ENCODE peak calls at places on chromosomes 11 and 22, in nine cellular contexts. S, J, T, C, X, M, U, O and D are unnamed samples.

GRCh38 chr11:92765965-92766371 is 203.5 kb upstream of the MTNR1B start:
- DNase-seq in S (peak; percentile 68), J (no peak), T (peak; percentile 11), C (peak; percentile 15), X (no peak), M (peak; percentile 21), U (no peak), O (peak; percentile 21), D (peak; percentile 33)

GRCh38 chr11:36273110-36273509 is 16.1 kb downstream of the COMMD9 start:
- DNase-seq in S (no peak), J (no peak), T (peak; percentile 15), C (no peak), X (no peak), M (no peak), U (no peak), O (no peak), D (no peak)

GRCh38 chr11:45180888-45181594 is 34.6 kb downstream of the PRDM11 start:
- DNase-seq in S (peak; percentile 55), J (peak; percentile 31), T (peak; percentile 13), C (peak; percentile 64), X (peak; percentile 88), M (peak; percentile 64), U (peak; percentile 83), O (peak; percentile 87), D (peak; percentile 61)

GRCh38 chr22:29635734-29636357 is 32.4 kb downstream of the NF2 start:
- DNase-seq in S (peak; percentile 77), J (peak; percentile 34), T (peak; percentile 71), C (no peak), X (no peak), M (no peak), U (no peak), O (peak; percentile 60), D (no peak)

GRCh38 chr11:101444164-101444563 is 139.6 kb downstream of the TRPC6 start:
- DNase-seq in S (no peak), J (no peak), T (peak; percentile 16), C (no peak), X (no peak), M (no peak), U (no peak), O (no peak), D (no peak)

GRCh38 chr22:45033136-45033535 is 23.3 kb upstream of the PHF21B start:
- DNase-seq in S (no peak), J (no peak), T (no peak), C (no peak), X (no peak), M (no peak), U (no peak), O (no peak), D (no peak)

GRCh38 chr11:85822814-85823213 is 11.9 kb upstream of the SYTL2 start:
- DNase-seq in S (peak; percentile 31), J (no peak), T (peak; percentile 86), C (no peak), X (no peak), M (no peak), U (no peak), O (no peak), D (no peak)

GRCh38 chr22:46504586-46504985 is 32.8 kb downstream of the CELSR1 start:
- DNase-seq in S (no peak), J (no peak), T (no peak), C (no peak), X (no peak), M (no peak), U (no peak), O (no peak), D (no peak)

GRCh38 chr22:32204211-32204855 is 540 bp downstream of the RFPL2 start:
- DNase-seq in S (no peak), J (no peak), T (no peak), C (no peak), X (no peak), M (no peak), U (no peak), O (peak; percentile 60), D (no peak)

GRCh38 chr11:130425156-130425555 is 3.3 kb downstream of the ADAMTS8 start:
- DNase-seq in S (no peak), J (no peak), T (no peak), C (no peak), X (no peak), M (no peak), U (no peak), O (no peak), D (no peak)

GRCh38 chr11:119361961-119362725 is 15.6 kb upstream of the MFRP start:
- DNase-seq in S (no peak), J (no peak), T (no peak), C (no peak), X (no peak), M (no peak), U (no peak), O (no peak), D (no peak)
- H3K4me3 ChIP-seq in S (no peak overlapping the region), J (no peak overlapping the region), T (no peak overlapping the region), C (peak overlapping the region; percentile 72), X (peak overlapping the region; percentile 45), M (peak overlapping the region; percentile 56), U (peak overlapping the region; percentile 45), O (no peak overlapping the region), D (no peak overlapping the region)

GRCh38 chr11:124841765-124842700 is 23.2 kb upstream of the ROBO3 start:
- DNase-seq in S (no peak), J (no peak), T (no peak), C (no peak), X (no peak), M (no peak), U (no peak), O (no peak), D (peak; percentile 57)

GRCh38 chr11:124841186-124841585 is 24.0 kb upstream of the ROBO3 start:
- DNase-seq in S (no peak), J (no peak), T (no peak), C (no peak), X (no peak), M (no peak), U (no peak), O (no peak), D (no peak)

GRCh38 chr11:124846058-124846719 is 19.0 kb upstream of the ROBO3 start:
- DNase-seq in S (no peak), J (no peak), T (no peak), C (no peak), X (no peak), M (no peak), U (no peak), O (no peak), D (no peak)

GRCh38 chr11:124844664-124845079 is 20.6 kb upstream of the ROBO3 start:
- DNase-seq in S (no peak), J (no peak), T (no peak), C (no peak), X (no peak), M (no peak), U (no peak), O (peak; percentile 16), D (no peak)

DNA sequence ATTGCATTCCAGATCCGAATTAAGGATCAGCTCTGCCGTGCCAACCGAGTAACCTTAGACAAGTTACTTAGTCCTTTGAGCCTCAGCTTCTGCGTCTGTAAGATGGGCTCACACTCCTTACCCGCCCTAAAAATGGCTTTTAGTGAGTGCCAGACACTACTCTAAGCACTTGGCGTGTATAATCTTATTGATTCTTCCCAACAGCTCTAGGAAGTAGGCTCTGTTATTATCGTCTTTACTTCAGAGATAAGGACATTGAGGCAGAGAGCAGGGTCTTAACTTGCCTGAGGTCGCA is 21.7 kb upstream of the ROBO3 start:
- DNase-seq in S (no peak), J (no peak), T (no peak), C (no peak), X (no peak), M (no peak), U (no peak), O (no peak), D (no peak)
- H3K4me3 ChIP-seq in S (no peak overlapping the region), J (no peak overlapping the region), T (no peak overlapping the region), C (no peak overlapping the region), X (no peak overlapping the region), M (no peak overlapping the region), U (no peak overlapping the region), O (no peak overlapping the region), D (no peak overlapping the region)

GRCh38 chr11:64687641-64688533 is 35.1 kb downstream of the NRXN2 start:
- DNase-seq in S (peak; percentile 4), J (no peak), T (no peak), C (no peak), X (no peak), M (peak; percentile 38), U (no peak), O (no peak), D (no peak)

GRCh38 chr11:64686466-64687175 is 36.4 kb downstream of the NRXN2 start:
- DNase-seq in S (no peak), J (no peak), T (no peak), C (no peak), X (no peak), M (no peak), U (no peak), O (no peak), D (no peak)

GRCh38 chr11:64687204-64687603 is 35.8 kb downstream of the NRXN2 start:
- DNase-seq in S (no peak), J (no peak), T (no peak), C (peak; percentile 55), X (peak; percentile 84), M (peak; percentile 75), U (no peak), O (no peak), D (no peak)

GRCh38 chr11:64684357-64684756 is 38.6 kb downstream of the NRXN2 start:
- DNase-seq in S (no peak), J (no peak), T (no peak), C (no peak), X (no peak), M (no peak), U (no peak), O (no peak), D (no peak)

GRCh38 chr11:64685536-64685935 is 37.5 kb downstream of the NRXN2 start:
- DNase-seq in S (no peak), J (no peak), T (no peak), C (no peak), X (no peak), M (no peak), U (no peak), O (no peak), D (no peak)
- H3K4me3 ChIP-seq in S (no peak overlapping the region), J (no peak overlapping the region), T (no peak overlapping the region), C (no peak overlapping the region), X (no peak overlapping the region), M (no peak overlapping the region), U (no peak overlapping the region), O (no peak overlapping the region), D (no peak overlapping the region)

GRCh38 chr11:107591098-107591445 is at the start of gene ELMOD1:
- DNase-seq in S (peak; percentile 18), J (no peak), T (peak; percentile 19), C (peak; percentile 54), X (peak; percentile 73), M (peak; percentile 24), U (peak; percentile 17), O (peak; percentile 90), D (no peak)

GRCh38 chr11:107592813-107593212 is 1.9 kb downstream of the ELMOD1 start:
- DNase-seq in S (no peak), J (no peak), T (no peak), C (no peak), X (no peak), M (no peak), U (no peak), O (no peak), D (no peak)

GRCh38 chr11:107591446-107592236 is 694 bp downstream of the ELMOD1 start:
- DNase-seq in S (no peak), J (no peak), T (peak; percentile 22), C (no peak), X (no peak), M (no peak), U (no peak), O (peak; percentile 68), D (no peak)

GRCh38 chr11:107590460-107591097 is 368 bp upstream of the ELMOD1 start:
- DNase-seq in S (no peak), J (no peak), T (no peak), C (no peak), X (no peak), M (no peak), U (no peak), O (no peak), D (no peak)

GRCh38 chr11:107592256-107592655 is 1.3 kb downstream of the ELMOD1 start:
- DNase-seq in S (no peak), J (no peak), T (no peak), C (no peak), X (no peak), M (no peak), U (no peak), O (no peak), D (no peak)
- H3K4me3 ChIP-seq in S (no peak overlapping the region), J (no peak overlapping the region), T (no peak overlapping the region), C (peak overlapping the region; percentile 76), X (no peak overlapping the region), M (no peak overlapping the region), U (no peak overlapping the region), O (no peak overlapping the region), D (no peak overlapping the region)